ENCODE peak calls at places on chromosomes 11 and 22, in four cellular contexts. U, C, E and R are unnamed samples.

GRCh38 chr11:22666700-22667439 is 459 bp downstream of the GAS2 start:
- DNase-seq in C (no peak), U (peak; percentile 53), E (no peak), R (peak; percentile 19)

GRCh38 chr11:122601131-122602125 is 54.1 kb upstream of the UBASH3B start:
- DNase-seq in U (peak; percentile 40), C (no peak), E (no peak), R (no peak)

GRCh38 chr22:26798433-26799065 is 141.2 kb downstream of the MIAT start:
- DNase-seq in C (no peak), U (no peak), E (no peak), R (no peak)

GRCh38 chr22:19495562-19496323 is 16.0 kb downstream of the CDC45 start:
- DNase-seq in E (no peak), U (peak; percentile 32), C (no peak), R (no peak)

GRCh38 chr22:29555065-29555644 is 1.6 kb upstream of the THOC5 start:
- DNase-seq in U (no peak), E (no peak), C (no peak), R (no peak)

GRCh38 chr11:125167954-125168821 is 3.6 kb downstream of the PKNOX2 start:
- DNase-seq in C (no peak), E (no peak), U (no peak), R (no peak)

GRCh38 chr11:125274774-125275173 is 110.2 kb downstream of the PKNOX2 start:
- DNase-seq in C (no peak), U (no peak), E (no peak), R (no peak)

GRCh38 chr11:61950035-61950547 is at the start of gene BEST1:
- DNase-seq in C (no peak), U (no peak), E (no peak), R (no peak)

GRCh38 chr11:62081378-62082291 is 42.2 kb upstream of the INCENP start:
- DNase-seq in E (peak; percentile 8), C (peak; percentile 75), U (peak; percentile 46), R (peak; percentile 95)

GRCh38 chr11:78749243-78749730 is 174.6 kb upstream of the NARS2 start:
- DNase-seq in C (no peak), U (no peak), E (no peak), R (no peak)

GRCh38 chr11:116925050-116925449 is 87.6 kb upstream of the APOA1 start:
- DNase-seq in U (no peak), C (no peak), E (no peak), R (no peak)

GRCh38 chr11:117595440-117595839 is 201.6 kb downstream of the DSCAML1 start:
- DNase-seq in C (peak; percentile 60), E (no peak), U (no peak), R (no peak)

GRCh38 chr11:107688322-107688918 is 23.4 kb downstream of the SLN start:
- DNase-seq in C (no peak), E (no peak), U (peak; percentile 4), R (no peak)

GRCh38 chr11:121071456-121072236 is 29.4 kb upstream of the TECTA start:
- DNase-seq in C (no peak), U (peak; percentile 70), E (no peak), R (peak; percentile 7)
- TF ChIP-seq HDAC6 in C (no peak), U (no peak), E (no peak), R (no peak)

GRCh38 chr11:746289-747175 is 732 bp upstream of the TALDO1 start:
- DNase-seq in E (no peak), C (no peak), U (no peak), R (no peak)
- TF ChIP-seq HDAC6 in E (no peak), C (no peak), U (no peak), R (no peak)

GRCh38 chr22:28129319-28129962 is 210.4 kb upstream of the PITPNB start:
- DNase-seq in E (no peak), U (no peak), C (no peak), R (peak; percentile 46)
- TF ChIP-seq HDAC6 in E (no peak), U (no peak), C (no peak), R (no peak)

DNA sequence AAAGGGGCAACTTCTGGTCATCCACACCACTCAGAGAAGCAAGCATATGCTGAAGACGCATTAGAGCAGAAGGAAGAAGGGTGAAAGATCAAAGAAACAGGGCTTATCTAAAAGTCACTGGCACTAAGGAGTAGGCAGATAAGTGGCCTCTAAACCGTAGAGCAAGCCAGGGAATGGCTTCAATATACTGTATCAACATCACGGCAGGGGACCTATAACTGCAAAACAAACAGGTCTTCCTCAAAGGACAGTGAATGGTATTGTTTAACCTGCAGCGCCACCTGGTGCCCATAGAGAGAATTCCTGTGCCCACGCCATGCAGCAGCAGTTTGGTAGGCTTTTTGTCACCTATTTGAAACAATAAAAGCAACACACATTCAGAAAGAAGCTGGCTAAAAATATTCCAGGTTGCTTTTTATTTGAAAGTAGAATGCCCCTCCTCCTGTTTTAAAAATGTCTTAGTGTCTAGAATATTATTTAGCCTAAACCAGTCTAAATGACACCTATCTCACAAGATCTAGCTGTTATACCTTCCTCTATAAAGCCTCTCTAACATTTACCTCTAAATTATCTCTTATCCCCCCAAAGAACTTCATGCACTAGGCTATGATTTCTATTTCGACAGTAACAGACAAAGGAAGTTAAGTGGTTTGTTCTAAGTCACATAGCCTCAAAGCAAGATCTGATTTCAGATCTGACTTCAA is 21.8 kb downstream of the SNX19 start:
- DNase-seq in E (peak; percentile 15), U (peak; percentile 71), C (peak; percentile 62), R (peak; percentile 57)
- TF ChIP-seq HDAC6 in E (no peak), U (no peak), C (no peak), R (no peak)

DNA sequence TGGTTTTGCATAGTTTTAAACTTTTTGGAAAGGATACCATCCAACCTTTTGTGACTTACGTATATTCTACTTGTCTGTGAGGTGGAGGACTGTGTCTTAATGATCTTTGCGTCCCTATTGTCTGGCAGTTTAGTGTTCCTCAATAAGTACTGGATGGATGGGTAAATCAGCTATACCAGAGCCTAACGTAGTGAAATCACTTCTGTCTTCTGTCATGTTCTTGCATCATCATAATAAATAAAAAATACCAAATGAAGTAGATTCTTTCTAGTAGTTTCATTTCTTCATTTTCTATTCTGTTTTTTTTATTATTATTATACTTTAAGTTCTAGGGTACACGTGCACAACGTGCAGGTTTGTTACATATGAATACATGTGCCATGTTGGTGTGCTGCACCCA is 66.4 kb downstream of the ACER3 start:
- DNase-seq in C (no peak), E (no peak), U (no peak), R (no peak)
- TF ChIP-seq HDAC6 in C (no peak), E (no peak), U (no peak), R (no peak)

DNA sequence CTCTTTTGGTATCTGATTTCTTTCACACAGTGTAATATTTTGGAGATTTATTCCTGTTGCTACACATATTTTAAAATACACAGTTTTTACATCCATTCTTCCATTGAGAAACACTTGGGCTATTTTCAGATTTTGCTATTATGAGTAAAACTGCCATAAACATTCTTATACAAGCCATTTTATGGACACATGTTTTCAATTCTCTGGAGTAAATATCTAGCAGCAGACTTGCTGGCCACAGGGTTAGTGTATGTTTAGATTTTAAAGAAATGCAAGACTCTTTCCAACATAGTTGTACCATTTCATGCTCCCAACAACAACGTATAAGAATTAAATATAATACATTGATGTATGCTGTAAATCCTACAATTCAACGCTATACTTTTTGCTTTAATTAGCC is 360.8 kb upstream of the PITPNB start:
- DNase-seq in U (no peak), E (no peak), C (no peak), R (no peak)
- TF ChIP-seq HDAC6 in U (no peak), E (no peak), C (no peak), R (no peak)